ENCODE peak calls at places on chromosomes 13 and 19, in four cellular contexts. O is lung, V is nephron progenitor cell, J is testis. A is an unnamed sample.
A peak's percentile ranks its signal among the peaks of the same experiment; 100 is the strongest.

GRCh38 chr13:91313103-91313502 is 34.4 kb upstream of the MIR17HG start:
- DNase-seq in O (no peak), V (no peak), J (peak; percentile 49), A (peak; percentile 37)

GRCh38 chr13:41418751-41419150 is 38.6 kb upstream of the RGCC start:
- DNase-seq in O (no peak), V (no peak), J (no peak), A (no peak)

GRCh38 chr19:56866563-56866962 is 26.0 kb upstream of the PEG3 start:
- DNase-seq in O (no peak), V (no peak), J (no peak), A (no peak)

GRCh38 chr19:12843999-12844732 is 5.9 kb downstream of the MAST1 start:
- DNase-seq in O (no peak), V (no peak), J (no peak), A (no peak)

GRCh38 chr13:80339841-80340642 is 884 bp downstream of the SPRY2 start:
- DNase-seq in O (peak; percentile 46), V (peak; percentile 50), J (peak; percentile 47), A (peak; percentile 20)

GRCh38 chr13:108426893-108427292 is 157.4 kb downstream of the TNFSF13B start:
- DNase-seq in O (no peak), V (no peak), J (no peak), A (no peak)

GRCh38 chr13:21015284-21015683 is 46.1 kb downstream of the LATS2 start:
- DNase-seq in O (no peak), V (no peak), J (no peak), A (no peak)

GRCh38 chr19:39405930-39406655 is 554 bp upstream of the ZFP36 start:
- DNase-seq in O (no peak), V (no peak), J (peak; percentile 83), A (peak; percentile 96)

GRCh38 chr19:19817357-19817756 is 4.2 kb downstream of the ZNF506 start:
- DNase-seq in O (no peak), V (no peak), J (no peak), A (peak; percentile 91)

GRCh38 chr13:94139393-94139995 is 340.0 kb downstream of the DCT start:
- DNase-seq in O (no peak), V (no peak), J (no peak), A (no peak)

GRCh38 chr13:61128850-61129645 is 286.6 kb downstream of the PCDH20 start:
- DNase-seq in O (no peak), V (no peak), J (no peak), A (no peak)

GRCh38 chr13:46359731-46360130 is 27.3 kb downstream of the RUBCNL start:
- DNase-seq in O (no peak), V (no peak), J (no peak), A (no peak)

GRCh38 chr13:21259571-21260455 is 83.4 kb downstream of the MRPL57 start:
- DNase-seq in O (no peak), V (no peak), J (peak; percentile 58), A (no peak)

GRCh38 chr19:45499196-45500180 is 1.2 kb downstream of the PPM1N start:
- DNase-seq in O (peak; percentile 41), V (peak; percentile 74), J (peak; percentile 58), A (peak; percentile 86)

GRCh38 chr13:46541210-46541609 is 11.8 kb upstream of the LRCH1 start:
- DNase-seq in O (no peak), V (no peak), J (no peak), A (no peak)

GRCh38 chr13:59834801-59835200 is 328.9 kb downstream of the DIAPH3 start:
- DNase-seq in O (no peak), V (no peak), J (no peak), A (no peak)

GRCh38 chr19:43618921-43619261 is 538 bp downstream of the ZNF428 start:
- DNase-seq in O (no peak), V (no peak), J (peak; percentile 77), A (peak; percentile 84)

GRCh38 chr19:18408053-18408476 is 10.6 kb upstream of the LRRC25 start:
- DNase-seq in O (no peak), V (peak; percentile 39), J (no peak), A (peak; percentile 62)

GRCh38 chr19:8575467-8575997 is 1.7 kb downstream of the MYO1F start:
- DNase-seq in O (no peak), V (no peak), J (no peak), A (peak; percentile 66)

GRCh38 chr19:9956956-9957355 is 20.6 kb upstream of the OLFM2 start:
- DNase-seq in O (no peak), V (no peak), J (no peak), A (no peak)

GRCh38 chr13:26529441-26529840 is 28.0 kb upstream of the WASF3 start:
- DNase-seq in O (no peak), V (peak; percentile 84), J (peak; percentile 37), A (peak; percentile 46)

GRCh38 chr13:36094478-36094877 is 36.7 kb downstream of the DCLK1 start:
- DNase-seq in O (no peak), V (no peak), J (no peak), A (no peak)
- TF ChIP-seq CTCF in O (no peak), V (no peak), J (no peak), A (no peak)

DNA sequence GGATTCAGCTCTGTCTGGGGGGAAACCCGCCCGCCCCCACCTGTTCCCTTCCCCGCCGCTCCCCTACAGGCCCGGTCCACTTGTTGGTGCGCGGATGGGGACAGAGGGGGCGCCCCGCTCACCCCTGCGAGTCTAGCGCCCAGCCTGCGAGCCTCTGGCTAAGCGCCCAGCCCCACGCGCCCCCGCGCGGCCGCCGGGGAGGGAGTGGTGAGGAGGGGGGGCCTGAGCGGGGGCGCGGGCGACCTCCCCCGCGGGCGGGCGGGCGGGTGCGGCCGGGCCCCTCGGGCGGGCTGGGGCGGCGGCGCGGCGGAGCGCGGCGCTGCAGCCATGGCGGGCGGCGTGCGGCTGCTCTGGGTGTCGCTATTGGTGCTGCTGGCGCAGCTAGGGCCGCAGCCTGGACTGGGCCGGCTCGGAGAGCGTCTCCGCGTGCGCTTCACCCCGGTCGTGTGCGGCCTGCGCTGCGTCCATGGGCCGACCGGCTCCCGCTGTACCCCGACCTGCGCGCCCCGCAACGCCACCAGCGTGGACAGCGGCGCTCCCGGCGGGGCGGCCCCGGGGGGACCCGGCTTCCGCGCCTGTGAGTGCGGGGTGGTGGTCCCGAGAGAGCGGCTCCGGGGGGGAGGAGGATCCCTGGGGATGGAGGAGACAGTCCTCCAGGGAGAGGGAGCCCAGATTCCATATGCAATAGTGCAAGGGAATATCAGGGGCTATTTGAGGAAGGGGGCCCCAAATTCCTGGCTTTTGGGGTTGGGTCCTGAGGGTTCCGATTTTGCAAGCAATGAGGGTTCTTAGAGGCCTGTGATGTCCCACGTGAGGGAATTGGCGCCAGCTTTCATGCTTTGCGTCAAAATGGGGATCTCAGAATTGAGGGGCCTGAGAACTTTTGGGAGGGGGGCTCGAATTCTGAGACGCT is at the start of gene LTBP4:
- DNase-seq in O (peak; percentile 50), V (peak; percentile 60), J (no peak), A (peak; percentile 45)
- TF ChIP-seq CTCF in O (no peak), V (no peak), J (no peak), A (no peak)

GRCh38 chr19:34368338-34368737 is 3.3 kb downstream of the GPI start:
- DNase-seq in O (no peak), V (no peak), J (no peak), A (no peak)

GRCh38 chr19:34370983-34371382 is 6.0 kb downstream of the GPI start:
- DNase-seq in O (no peak), V (no peak), J (no peak), A (no peak)

GRCh38 chr19:34367424-34367957 is 2.5 kb downstream of the GPI start:
- DNase-seq in O (no peak), V (no peak), J (no peak), A (no peak)

GRCh38 chr19:34366670-34367423 is 1.9 kb downstream of the GPI start:
- DNase-seq in O (no peak), V (no peak), J (peak; percentile 47), A (no peak)

DNA sequence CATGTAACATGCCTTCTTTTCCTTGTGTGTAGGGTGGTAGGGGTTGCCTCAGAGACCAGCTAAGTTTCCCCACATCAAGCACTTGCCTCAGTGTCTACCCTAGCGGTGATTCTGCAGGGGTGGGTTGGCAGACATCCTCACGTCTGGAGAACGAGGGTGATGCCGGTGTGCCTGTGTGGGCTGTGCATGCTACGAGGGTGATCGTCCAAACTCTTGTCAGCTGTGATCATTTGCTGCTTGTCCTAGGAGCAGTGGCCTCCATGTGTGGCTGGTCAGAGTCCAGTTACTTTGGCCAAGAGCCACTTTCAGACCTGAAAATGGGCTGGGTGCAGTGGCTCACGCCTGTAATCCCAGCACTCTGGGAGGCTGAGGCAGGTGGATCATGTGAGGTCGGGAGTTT is 5.1 kb downstream of the GPI start:
- DNase-seq in O (no peak), V (no peak), J (no peak), A (no peak)
- TF ChIP-seq CTCF in O (no peak), V (no peak), J (no peak), A (no peak)

DNA sequence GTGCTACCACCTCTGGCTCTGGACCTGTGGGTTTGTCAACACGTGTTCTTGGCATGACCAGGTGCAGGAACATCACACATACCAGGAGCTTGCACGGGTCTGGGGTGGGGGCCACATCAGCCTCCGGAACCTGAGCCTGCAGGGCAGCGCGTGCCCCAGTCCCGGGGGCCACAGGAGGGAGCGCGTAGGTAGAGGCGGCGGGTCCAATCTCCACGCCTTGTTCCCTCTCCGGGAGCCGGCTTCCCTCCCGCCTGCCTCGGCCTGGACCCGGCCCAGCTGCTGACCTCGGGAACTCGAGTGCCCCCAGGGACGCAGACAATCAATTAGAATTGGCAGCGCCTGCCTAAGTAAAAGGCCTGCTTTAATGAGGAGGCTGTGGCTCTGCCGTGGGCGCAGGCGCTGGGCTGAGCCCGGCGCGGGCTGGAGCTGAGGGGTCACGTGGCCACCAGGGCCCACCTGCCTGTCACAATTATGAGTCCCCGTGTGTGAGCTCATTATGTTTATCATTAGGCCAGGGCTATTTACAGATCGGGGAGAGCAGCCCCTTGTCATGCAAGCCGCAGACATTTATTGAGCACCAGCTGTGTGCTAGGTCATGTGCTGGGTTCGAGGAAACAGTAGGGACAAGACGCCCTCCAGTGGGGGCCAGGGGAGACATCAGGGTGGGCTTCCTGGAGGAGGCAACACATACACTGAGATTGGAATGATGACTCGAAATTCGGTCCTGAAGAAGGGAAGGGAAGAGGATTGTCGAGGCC is 32.2 kb upstream of the TNFAIP8L1 start:
- DNase-seq in O (no peak), V (peak; percentile 88), J (peak; percentile 71), A (peak; percentile 22)
- TF ChIP-seq CTCF in O (no peak), V (no peak), J (no peak), A (no peak)

DNA sequence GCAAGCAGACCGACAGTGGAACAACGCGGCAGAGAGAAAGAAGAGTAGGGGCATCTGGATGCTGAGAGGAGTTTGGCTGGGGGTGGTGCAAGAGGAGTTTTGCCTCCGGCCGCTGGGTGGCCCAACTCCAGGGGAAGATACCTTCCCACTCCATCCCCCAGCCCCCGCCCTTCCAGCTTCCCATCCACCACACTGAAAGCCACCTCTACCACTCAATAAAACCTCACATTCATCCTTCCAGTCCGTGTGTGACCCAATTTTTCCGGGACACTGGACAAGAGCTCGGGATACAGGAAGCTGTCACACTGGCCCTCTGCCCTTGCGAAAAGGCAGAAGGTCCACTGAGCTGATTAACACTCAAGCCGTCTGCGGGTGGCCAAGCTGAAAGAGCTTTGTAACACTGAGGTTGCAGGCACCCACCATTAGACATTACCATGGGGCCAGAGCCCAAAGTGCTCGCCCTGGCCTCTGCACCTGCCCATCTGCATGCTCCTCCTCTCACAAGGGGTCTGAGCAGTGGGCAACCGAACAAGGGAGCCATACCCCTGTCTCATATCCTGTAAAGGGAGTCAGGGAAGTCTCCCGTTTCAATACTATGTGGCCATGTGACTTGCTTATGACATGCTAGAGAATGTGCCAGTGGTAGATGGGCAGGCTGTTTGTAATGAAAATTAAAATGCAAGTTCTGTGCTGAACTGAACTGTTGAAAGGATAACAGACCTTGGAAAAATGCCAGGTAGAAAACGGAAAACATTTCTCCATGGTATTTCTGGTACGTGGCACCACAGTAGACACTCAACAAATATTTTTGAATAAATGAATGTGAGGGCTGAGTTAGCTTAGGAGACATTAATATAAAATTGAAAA is 205.1 kb upstream of the STARD13 start:
- DNase-seq in O (no peak), V (peak; percentile 8), J (no peak), A (no peak)
- TF ChIP-seq CTCF in O (no peak), V (no peak), J (no peak), A (no peak)

GRCh38 chr19:50703915-50704548 is 15.6 kb downstream of the SHANK1 start:
- DNase-seq in O (no peak), V (no peak), J (peak; percentile 26), A (no peak)
- TF ChIP-seq CTCF in O (no peak), V (peak; percentile 28), J (no peak), A (no peak)

A was measured in activated CD8-positive, alpha-beta T cell treated with anti-CD3 and anti-CD28 coated beads for 36 hours.